ENCODE peak calls at places on chromosome 12, in five cellular contexts. D is neuronal stem cell, R is mesenchymal stem cell, X is trophoblast cell, C is H1. W is an unnamed sample.

GRCh38 chr12:53093777-53094393 is 3.6 kb upstream of the IGFBP6 start:
- DNase-seq in D (no peak), R (peak; percentile 74), X (no peak), C (no peak), W (no peak)

GRCh38 chr12:98062464-98063245 is 452.7 kb upstream of the TMPO start:
- DNase-seq in D (no peak), R (no peak), X (no peak), C (no peak), W (no peak)

GRCh38 chr12:66552753-66553152 is 126.1 kb downstream of the GRIP1 start:
- DNase-seq in D (no peak), R (no peak), X (no peak), C (no peak), W (no peak)

GRCh38 chr12:108173892-108174291 is 44.8 kb downstream of the WSCD2 start:
- DNase-seq in D (no peak), R (no peak), X (no peak), C (no peak), W (no peak)

GRCh38 chr12:68609955-68610434 is 704 bp upstream of the RAP1B start:
- DNase-seq in D (no peak), R (no peak), X (no peak), C (no peak), W (no peak)

GRCh38 chr12:55314043-55314442 is at the start of gene OR6C1:
- DNase-seq in D (no peak), R (no peak), X (no peak), C (no peak), W (no peak)

GRCh38 chr12:81196595-81196994 is 118.7 kb downstream of the ACSS3 start:
- DNase-seq in D (no peak), R (no peak), X (no peak), C (no peak), W (no peak)

GRCh38 chr12:91113621-91114020 is 2.3 kb upstream of the LUM start:
- DNase-seq in D (no peak), R (no peak), X (no peak), C (no peak), W (no peak)

GRCh38 chr12:111448266-111448830 is 42.6 kb downstream of the SH2B3 start:
- DNase-seq in D (no peak), R (no peak), X (no peak), C (peak; percentile 38), W (no peak)

GRCh38 chr12:54082402-54082892 is 28.8 kb downstream of the HOXC4 start:
- DNase-seq in D (no peak), R (no peak), X (no peak), C (no peak), W (no peak)

GRCh38 chr12:49698619-49699545 is 8.3 kb downstream of the FMNL3 start:
- DNase-seq in D (no peak), R (peak; percentile 87), X (peak; percentile 59), C (peak; percentile 57), W (peak; percentile 88)

GRCh38 chr12:83018063-83018462 is 331.4 kb downstream of the TMTC2 start:
- DNase-seq in D (no peak), R (no peak), X (no peak), C (no peak), W (no peak)

GRCh38 chr12:54740882-54741281 is 92.7 kb upstream of the DCD start:
- DNase-seq in D (no peak), R (no peak), X (no peak), C (no peak), W (no peak)

GRCh38 chr12:102300824-102301461 is 103.3 kb upstream of the PMCH start:
- DNase-seq in D (no peak), R (peak; percentile 45), X (peak; percentile 47), C (no peak), W (peak; percentile 71)

GRCh38 chr12:109027767-109028166 is 6.9 kb upstream of the SVOP start:
- DNase-seq in D (no peak), R (peak; percentile 27), X (no peak), C (no peak), W (no peak)

GRCh38 chr12:6867407-6868210 is at the start of gene TPI1:
- DNase-seq in D (no peak), R (peak; percentile 83), X (peak; percentile 65), C (peak; percentile 67), W (peak; percentile 90)

GRCh38 chr12:62757048-62757447 is 177.9 kb downstream of the PPM1H start:
- DNase-seq in D (no peak), R (no peak), X (no peak), C (no peak), W (no peak)

GRCh38 chr12:78316656-78317055 is 486.0 kb downstream of the NAV3 start:
- DNase-seq in D (no peak), R (no peak), X (no peak), C (no peak), W (no peak)

GRCh38 chr12:76010732-76011458 is 20.7 kb downstream of the PHLDA1 start:
- DNase-seq in D (no peak), R (peak; percentile 73), X (no peak), C (no peak), W (no peak)

GRCh38 chr12:56221233-56221756 is 427 bp downstream of the RNF41 start:
- DNase-seq in D (peak; percentile 65), R (peak; percentile 82), X (peak; percentile 34), C (peak; percentile 65), W (peak; percentile 64)

GRCh38 chr12:59742831-59743230 is 147.0 kb downstream of the SLC16A7 start:
- DNase-seq in D (no peak), R (peak; percentile 5), X (no peak), C (no peak), W (no peak)

GRCh38 chr12:1305063-1305434 is 289.3 kb downstream of the FBXL14 start:
- DNase-seq in D (no peak), R (no peak), X (no peak), C (no peak), W (no peak)

GRCh38 chr12:78088391-78088832 is 257.7 kb downstream of the NAV3 start:
- DNase-seq in D (no peak), R (peak; percentile 63), X (no peak), C (no peak), W (no peak)

GRCh38 chr12:131087302-131087818 is 133.7 kb downstream of the ADGRD1 start:
- DNase-seq in D (no peak), R (no peak), X (no peak), C (no peak), W (peak; percentile 27)

DNA sequence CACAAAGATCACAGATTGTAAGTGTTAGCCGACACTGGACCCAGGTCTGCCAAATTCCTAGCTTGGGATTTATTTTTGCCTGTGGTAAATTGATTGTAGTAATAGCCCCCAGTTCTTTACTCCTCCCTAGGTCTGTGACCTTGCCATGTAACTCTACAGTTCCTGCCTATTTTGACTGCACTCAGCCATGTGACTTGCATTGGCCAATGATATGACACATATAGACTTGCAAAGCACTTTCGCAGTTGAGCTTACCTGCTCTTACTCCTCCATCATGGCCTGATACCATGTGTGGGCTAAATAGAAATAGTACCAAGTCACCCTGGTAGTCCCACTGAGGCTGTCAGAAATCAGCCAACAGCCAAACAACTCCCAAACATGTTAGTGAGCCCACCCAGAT is 240.3 kb downstream of the DUSP6 start:
- DNase-seq in D (no peak), R (no peak), X (no peak), C (no peak), W (no peak)
- H2BK12ac ChIP-seq in D (no peak overlapping the region), R (no peak overlapping the region), X (no peak overlapping the region), C (no peak overlapping the region), W (no peak overlapping the region)

GRCh38 chr12:104694161-104694560 is 237.4 kb downstream of the CHST11 start:
- DNase-seq in D (no peak), R (peak; percentile 66), X (no peak), C (no peak), W (no peak)

GRCh38 chr12:104695453-104696148 is 238.9 kb downstream of the CHST11 start:
- DNase-seq in D (no peak), R (peak; percentile 89), X (peak; percentile 8), C (no peak), W (no peak)

GRCh38 chr12:104692335-104693218 is 235.8 kb downstream of the CHST11 start:
- DNase-seq in D (no peak), R (no peak), X (no peak), C (no peak), W (no peak)

GRCh38 chr12:104693493-104693892 is 236.7 kb downstream of the CHST11 start:
- DNase-seq in D (no peak), R (no peak), X (no peak), C (no peak), W (no peak)

GRCh38 chr12:104694711-104695110 is 238.0 kb downstream of the CHST11 start:
- DNase-seq in D (no peak), R (peak; percentile 33), X (no peak), C (no peak), W (no peak)
- H2BK12ac ChIP-seq in D (no peak overlapping the region), R (peak overlapping the region; percentile 14), X (no peak overlapping the region), C (no peak overlapping the region), W (no peak overlapping the region)

GRCh38 chr12:121676190-121676589 is 6.7 kb upstream of the MORN3 start:
- DNase-seq in D (no peak), R (no peak), X (no peak), C (no peak), W (peak; percentile 64)
- H2BK12ac ChIP-seq in D (no peak overlapping the region), R (no peak overlapping the region), X (no peak overlapping the region), C (peak overlapping the region; percentile 43), W (no peak overlapping the region)

GRCh38 chr12:132146098-132146497 is 1.8 kb downstream of the NOC4L start:
- DNase-seq in D (no peak), R (no peak), X (no peak), C (no peak), W (no peak)
- H2BK12ac ChIP-seq in D (no peak overlapping the region), R (no peak overlapping the region), X (no peak overlapping the region), C (no peak overlapping the region), W (no peak overlapping the region)

DNA sequence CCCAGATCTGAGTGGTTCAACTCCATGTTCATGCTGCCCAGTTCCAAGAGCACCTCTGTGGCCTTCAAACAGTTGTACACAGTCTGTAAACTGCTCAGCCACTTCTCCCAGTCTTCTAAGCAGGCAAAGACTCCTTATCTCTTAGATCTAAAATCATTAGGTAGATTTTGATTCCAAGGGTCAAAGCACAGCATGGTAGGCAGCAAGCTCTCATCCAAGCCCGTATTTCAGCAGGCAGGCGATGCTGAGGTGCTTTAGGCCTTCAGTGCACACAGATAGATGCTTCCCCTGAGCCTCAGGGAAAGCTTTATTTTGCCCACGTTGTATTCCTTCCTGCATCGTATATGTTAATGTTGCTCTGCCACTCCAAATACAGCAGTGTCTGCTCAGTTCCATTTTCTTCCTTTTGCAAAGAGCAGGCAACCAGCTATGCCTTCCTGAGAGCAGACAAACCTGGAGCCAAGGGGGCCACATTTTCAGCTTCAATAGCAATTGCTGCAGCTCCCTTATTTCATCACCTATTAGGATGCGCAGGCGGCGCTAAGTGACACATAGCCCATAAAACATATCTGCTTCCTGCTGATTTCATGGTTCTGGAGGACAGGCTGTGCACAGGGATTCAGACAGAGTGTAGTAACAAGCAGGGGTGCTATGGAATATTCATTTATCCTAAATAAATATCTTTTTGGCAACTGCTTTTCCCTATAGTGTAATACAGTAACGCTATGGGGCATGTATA is 67.5 kb downstream of the ETV6 start:
- DNase-seq in D (no peak), R (peak; percentile 90), X (no peak), C (no peak), W (no peak)
- H2BK12ac ChIP-seq in D (no peak overlapping the region), R (peak overlapping the region; percentile 33), X (no peak overlapping the region), C (no peak overlapping the region), W (no peak overlapping the region)

DNA sequence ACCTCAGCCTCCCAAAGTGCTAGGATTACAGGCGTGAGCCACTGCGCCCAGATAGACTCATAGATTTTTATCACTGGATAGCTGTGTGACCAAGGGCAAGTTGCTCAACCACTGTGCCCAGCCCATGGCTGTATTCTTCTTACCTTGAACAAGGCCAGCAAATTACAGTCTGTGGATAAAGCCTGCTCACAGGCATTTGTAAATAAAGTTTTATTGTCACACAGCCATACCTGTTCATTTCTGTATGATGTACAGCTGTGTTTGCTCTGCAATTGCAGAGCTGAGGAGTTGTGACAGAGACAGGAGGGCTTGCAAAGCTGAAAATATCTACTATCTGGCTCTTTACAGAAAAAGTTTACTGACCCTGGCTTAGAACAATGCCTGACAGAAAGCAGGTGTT is 35.2 kb upstream of the LHX5 start:
- DNase-seq in D (no peak), R (no peak), X (no peak), C (no peak), W (no peak)
- H2BK12ac ChIP-seq in D (no peak overlapping the region), R (no peak overlapping the region), X (no peak overlapping the region), C (no peak overlapping the region), W (no peak overlapping the region)

W was measured in H9.